ENCODE peak calls at places on chromosomes 16 and 17, in five cellular contexts. D, A, M, E and S are unnamed samples.

GRCh38 chr16:70803354-70803753 is 2.4 kb upstream of the VAC14 start:
- DNase-seq in D (peak), A (no peak), M (no peak), E (peak), S (no peak)

GRCh38 chr17:78343433-78344201 is 16.3 kb downstream of the SOCS3 start:
- DNase-seq in D (no peak), A (no peak), M (no peak), E (no peak), S (peak)

GRCh38 chr16:59892376-59892775 is 1158.3 kb upstream of the GOT2 start:
- DNase-seq in D (no peak), A (no peak), M (no peak), E (no peak), S (no peak)

GRCh38 chr17:42695500-42695899 is 13.2 kb downstream of the CNTNAP1 start:
- DNase-seq in D (no peak), A (no peak), M (no peak), E (no peak), S (no peak)

GRCh38 chr16:50065241-50065623 is 538 bp upstream of the HEATR3 start:
- DNase-seq in D (no peak), A (no peak), M (no peak), E (no peak), S (no peak)

GRCh38 chr17:40937384-40937819 is at the start of gene KRT23:
- DNase-seq in D (no peak), A (no peak), M (no peak), E (no peak), S (no peak)

GRCh38 chr17:80891096-80892018 is 100.3 kb upstream of the CHMP6 start:
- DNase-seq in D (peak), A (no peak), M (no peak), E (peak), S (peak)

GRCh38 chr17:50239913-50240312 is 34.4 kb upstream of the TMEM92 start:
- DNase-seq in D (no peak), A (no peak), M (no peak), E (peak), S (no peak)

GRCh38 chr17:50214986-50215730 is 13.7 kb upstream of the COL1A1 start:
- DNase-seq in D (no peak), A (no peak), M (no peak), E (no peak), S (no peak)

GRCh38 chr17:76572201-76572910 is 13.3 kb downstream of the ST6GALNAC2 start:
- DNase-seq in D (no peak), A (no peak), M (no peak), E (no peak), S (no peak)

GRCh38 chr16:68885321-68885720 is 42.0 kb downstream of the TANGO6 start:
- DNase-seq in D (no peak), A (no peak), M (no peak), E (no peak), S (no peak)

GRCh38 chr16:48542966-48543365 is 67.0 kb downstream of the N4BP1 start:
- DNase-seq in D (no peak), A (no peak), M (no peak), E (no peak), S (no peak)

GRCh38 chr17:57650548-57650947 is 94.6 kb downstream of the CCDC182 start:
- DNase-seq in D (no peak), A (no peak), M (no peak), E (no peak), S (no peak)

GRCh38 chr16:84498859-84499620 is 5.4 kb downstream of the MEAK7 start:
- DNase-seq in D (no peak), A (no peak), M (no peak), E (no peak), S (no peak)

GRCh38 chr16:35748621-35749252 is 2289.3 kb downstream of the TP53TG3F start:
- DNase-seq in D (no peak), A (no peak), M (no peak), E (no peak), S (no peak)

GRCh38 chr17:50903604-50904521 is 37.7 kb upstream of the TOB1 start:
- DNase-seq in D (peak), A (no peak), M (no peak), E (peak), S (peak)